ENCODE peak calls at places on chromosomes 11 and 22, in four cellular contexts. Q is hepatocyte, M is iPS DF 6.9, F is PC-9. R is an unnamed sample.
A peak's percentile ranks its signal among the peaks of the same experiment; 100 is the strongest.

GRCh38 chr11:65565624-65566453 is 4.4 kb upstream of the ZNRD2 start:
- DNase-seq in Q (no peak), M (no peak), F (no peak), R (no peak)

GRCh38 chr11:106818416-106818815 is 199.9 kb downstream of the GUCY1A2 start:
- DNase-seq in Q (no peak), M (no peak), F (no peak), R (no peak)

GRCh38 chr11:5689551-5689983 is at the start of gene TRIM22:
- DNase-seq in Q (peak; percentile 32), M (peak; percentile 27), F (peak; percentile 52), R (peak; percentile 54)

GRCh38 chr11:8785998-8786397 is 103.4 kb downstream of the RPL27A start:
- DNase-seq in Q (no peak), M (no peak), F (no peak), R (no peak)

GRCh38 chr11:133064152-133064877 is 468.0 kb downstream of the OPCML start:
- DNase-seq in Q (peak; percentile 91), M (peak; percentile 72), F (no peak), R (no peak)

GRCh38 chr11:112174789-112175595 is at the start of gene BCO2:
- DNase-seq in Q (peak; percentile 91), M (peak; percentile 33), F (peak; percentile 77), R (peak; percentile 33)

GRCh38 chr22:28474248-28474647 is 205.4 kb downstream of the TTC28 start:
- DNase-seq in Q (peak; percentile 6), M (no peak), F (no peak), R (no peak)

GRCh38 chr11:109033627-109034340 is 368.9 kb downstream of the DDX10 start:
- DNase-seq in Q (no peak), M (no peak), F (no peak), R (peak; percentile 94)

GRCh38 chr22:17860220-17860965 is 86.1 kb upstream of the BID start:
- DNase-seq in Q (no peak), M (no peak), F (no peak), R (no peak)

GRCh38 chr11:134276396-134277175 is 407 bp downstream of the GLB1L3 start:
- DNase-seq in Q (no peak), M (no peak), F (no peak), R (no peak)

GRCh38 chr11:17992916-17993315 is 19.9 kb downstream of the SERGEF start:
- DNase-seq in Q (no peak), M (no peak), F (no peak), R (no peak)

GRCh38 chr22:35736166-35736565 is 18.5 kb downstream of the APOL5 start:
- DNase-seq in Q (no peak), M (no peak), F (no peak), R (no peak)

GRCh38 chr11:96311120-96311568 is 31.9 kb downstream of the MAML2 start:
- DNase-seq in Q (peak; percentile 34), M (no peak), F (peak; percentile 50), R (no peak)

GRCh38 chr11:68193018-68193417 is 20.1 kb downstream of the KMT5B start:
- DNase-seq in Q (no peak), M (no peak), F (peak; percentile 32), R (no peak)

GRCh38 chr11:69662806-69663205 is 12.3 kb downstream of the LTO1 start:
- DNase-seq in Q (no peak), M (no peak), F (no peak), R (no peak)

GRCh38 chr11:111441443-111441842 is 62.4 kb upstream of the POU2AF1 start:
- DNase-seq in Q (peak; percentile 54), M (no peak), F (no peak), R (peak; percentile 57)

GRCh38 chr22:47600791-47601400 is 838.4 kb downstream of the TBC1D22A start:
- DNase-seq in Q (no peak), M (no peak), F (no peak), R (no peak)

GRCh38 chr22:35998748-35999147 is 29.9 kb downstream of the RBFOX2 start:
- DNase-seq in Q (no peak), M (no peak), F (no peak), R (no peak)

GRCh38 chr11:3641701-3642070 is at the start of gene ART5:
- DNase-seq in Q (no peak), M (no peak), F (no peak), R (no peak)

GRCh38 chr22:41846268-41847002 is 13.5 kb downstream of the SREBF2 start:
- DNase-seq in Q (no peak), M (no peak), F (no peak), R (no peak)

GRCh38 chr11:121740902-121741301 is 288.1 kb upstream of the SORL1-AS1 start:
- DNase-seq in Q (no peak), M (no peak), F (no peak), R (no peak)

GRCh38 chr11:128472128-128473110 is 114.9 kb downstream of the ETS1 start:
- DNase-seq in Q (no peak), M (no peak), F (no peak), R (no peak)

GRCh38 chr11:67252831-67253239 is 13.4 kb upstream of the GRK2 start:
- DNase-seq in Q (no peak), M (no peak), F (no peak), R (no peak)

GRCh38 chr11:117328414-117329010 is 858 bp downstream of the CEP164 start:
- DNase-seq in Q (peak; percentile 51), M (no peak), F (peak; percentile 56), R (no peak)

GRCh38 chr22:30351226-30351625 is 5.5 kb downstream of the SF3A1 start:
- DNase-seq in Q (no peak), M (no peak), F (no peak), R (no peak)

GRCh38 chr11:65454696-65455456 is 32.3 kb downstream of the NEAT1 start:
- DNase-seq in Q (peak; percentile 93), M (peak; percentile 68), F (peak; percentile 81), R (no peak)

GRCh38 chr11:36376888-36377758 is 81.0 kb downstream of the PRR5L start:
- DNase-seq in Q (peak; percentile 55), M (no peak), F (no peak), R (no peak)
- H3K4me3 ChIP-seq in Q (peak overlapping the region; percentile 77), M (peak overlapping the region; percentile 39), F (peak overlapping the region; percentile 58), R (peak overlapping the region; percentile 77)

GRCh38 chr11:118915941-118916841 is 9.5 kb downstream of the BCL9L start:
- DNase-seq in Q (no peak), M (no peak), F (no peak), R (no peak)
- H3K4me3 ChIP-seq in Q (no peak overlapping the region), M (no peak overlapping the region), F (peak overlapping the region; percentile 54), R (peak overlapping the region; percentile 12)

GRCh38 chr22:46087336-46087690 is 63.0 kb upstream of the PPARA start:
- DNase-seq in Q (no peak), M (no peak), F (no peak), R (no peak)
- H3K4me3 ChIP-seq in Q (no peak overlapping the region), M (no peak overlapping the region), F (no peak overlapping the region), R (no peak overlapping the region)

GRCh38 chr22:23068832-23069385 is 1.4 kb upstream of the GNAZ start:
- DNase-seq in Q (no peak), M (no peak), F (no peak), R (no peak)
- H3K4me3 ChIP-seq in Q (no peak overlapping the region), M (no peak overlapping the region), F (no peak overlapping the region), R (no peak overlapping the region)

GRCh38 chr11:72841397-72841796 is 27.2 kb downstream of the ATG16L2 start:
- DNase-seq in Q (no peak), M (no peak), F (no peak), R (no peak)

GRCh38 chr11:72844356-72844755 is 30.1 kb downstream of the ATG16L2 start:
- DNase-seq in Q (peak; percentile 63), M (no peak), F (no peak), R (peak; percentile 55)

GRCh38 chr11:72840780-72841179 is 26.6 kb downstream of the ATG16L2 start:
- DNase-seq in Q (no peak), M (no peak), F (peak; percentile 62), R (peak; percentile 89)

GRCh38 chr11:72842644-72843330 is 28.6 kb downstream of the ATG16L2 start:
- DNase-seq in Q (no peak), M (no peak), F (no peak), R (no peak)

GRCh38 chr11:72842126-72842525 is 27.9 kb downstream of the ATG16L2 start:
- DNase-seq in Q (no peak), M (no peak), F (no peak), R (no peak)
- H3K4me3 ChIP-seq in Q (no peak overlapping the region), M (no peak overlapping the region), F (no peak overlapping the region), R (no peak overlapping the region)

DNA sequence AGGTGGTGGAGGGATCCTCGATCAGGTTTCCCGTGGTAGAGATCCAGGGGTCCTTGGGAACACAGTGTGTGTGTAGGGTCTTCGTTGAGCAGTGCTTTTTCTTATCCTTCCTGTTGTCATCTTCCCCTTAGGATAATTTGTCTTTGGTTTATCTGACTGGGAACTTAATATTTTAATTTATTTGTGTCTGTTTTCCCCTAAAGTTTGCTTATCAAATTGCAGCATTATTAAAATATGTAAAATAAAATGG is 433 bp downstream of the RBM7 start:
- DNase-seq in Q (no peak), M (no peak), F (no peak), R (no peak)
- H3K4me3 ChIP-seq in Q (peak overlapping the region; percentile 68), M (peak overlapping the region; percentile 69), F (peak overlapping the region; percentile 89), R (peak overlapping the region; percentile 68)

DNA sequence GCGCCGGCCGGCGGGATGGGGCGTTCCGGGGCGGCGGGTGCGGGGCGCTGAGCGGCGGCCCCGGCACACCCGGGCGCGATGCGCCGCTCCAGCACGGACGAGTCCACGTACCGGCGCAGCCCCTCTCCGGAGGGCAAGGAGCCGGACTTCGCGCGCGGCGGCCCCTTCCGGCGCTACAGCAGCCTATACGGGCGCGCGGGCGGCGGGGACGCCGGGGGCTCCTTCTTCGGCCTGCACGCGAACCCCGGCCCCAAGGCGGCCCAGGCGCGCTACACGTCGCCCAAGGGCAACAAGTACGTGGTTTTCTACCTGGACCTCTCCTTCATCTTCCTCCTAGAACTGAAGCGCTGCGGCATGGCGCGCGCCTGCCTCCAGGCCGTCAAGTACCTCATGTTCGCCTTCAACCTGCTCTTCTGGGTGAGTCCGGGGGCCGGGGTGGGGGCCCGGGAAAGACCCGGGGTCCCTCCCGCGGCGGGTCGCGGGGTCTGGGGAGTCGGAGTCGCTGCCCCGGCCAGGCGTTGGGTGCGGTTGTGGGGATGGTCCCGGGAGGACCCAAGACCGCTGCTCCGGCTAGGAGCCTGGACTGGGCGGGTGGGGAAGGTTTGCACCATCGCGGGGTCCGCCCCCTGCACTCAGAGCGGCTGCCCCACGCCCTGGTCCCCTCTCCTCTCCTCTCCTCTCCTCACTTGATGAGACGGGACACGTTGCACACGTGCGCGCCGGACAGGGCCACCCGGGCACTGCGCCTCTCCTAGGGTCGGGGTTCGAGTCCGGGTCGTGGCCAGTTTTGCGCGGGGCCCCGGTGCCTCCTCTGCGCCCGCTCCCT is 7.5 kb downstream of the TSPAN4 start:
- DNase-seq in Q (peak; percentile 47), M (no peak), F (no peak), R (no peak)
- H3K4me3 ChIP-seq in Q (peak overlapping the region; percentile 33), M (peak overlapping the region; percentile 57), F (no peak overlapping the region), R (peak overlapping the region; percentile 53)